ENCODE peak calls at places on chromosome 20, in seven cellular contexts. M is NCI-H1105, G is kidney epithelial cell, Q is Peyer's patch, N is NCI-H446 treated with DMSO at 0.1 percent for 48 hours, I is NAMALWA, T is fibroblast of lung. K is an unnamed sample.
A peak's percentile ranks its signal among the peaks of the same experiment; 100 is the strongest.

GRCh38 chr20:17936791-17937687 is 31.6 kb downstream of the SNX5 start:
- DNase-seq in M (no peak), G (no peak), Q (peak; percentile 76), N (no peak), I (no peak), T (peak; percentile 93), K (no peak)

GRCh38 chr20:57900226-57900905 is 190.6 kb upstream of the PMEPA1 start:
- DNase-seq in M (no peak), G (no peak), Q (no peak), N (no peak), I (no peak), T (no peak), K (no peak)

GRCh38 chr20:23048283-23049200 is 930 bp downstream of the THBD start:
- DNase-seq in M (no peak), G (no peak), Q (no peak), N (no peak), I (no peak), T (peak; percentile 23), K (peak; percentile 78)

GRCh38 chr20:10637062-10637559 is 36.7 kb downstream of the JAG1 start:
- DNase-seq in M (no peak), G (no peak), Q (no peak), N (no peak), I (no peak), T (peak; percentile 67), K (no peak)

GRCh38 chr20:1327241-1327653 is 1.7 kb downstream of the SDCBP2 start:
- DNase-seq in M (no peak), G (peak; percentile 47), Q (peak; percentile 65), N (no peak), I (no peak), T (peak; percentile 71), K (no peak)

GRCh38 chr20:47464380-47465101 is 37.1 kb upstream of the NCOA3 start:
- DNase-seq in M (no peak), G (peak; percentile 90), Q (peak; percentile 58), N (peak; percentile 63), I (no peak), T (peak; percentile 99), K (no peak)

GRCh38 chr20:43728686-43729255 is 2.0 kb upstream of the GTSF1L start:
- DNase-seq in M (no peak), G (no peak), Q (no peak), N (no peak), I (no peak), T (no peak), K (no peak)

GRCh38 chr20:53809242-53809641 is 215.6 kb upstream of the ZNF217 start:
- DNase-seq in M (no peak), G (no peak), Q (no peak), N (no peak), I (no peak), T (no peak), K (no peak)

GRCh38 chr20:50295762-50296449 is 105.3 kb downstream of the CEBPB start:
- DNase-seq in M (peak; percentile 98), G (no peak), Q (no peak), N (peak; percentile 20), I (no peak), T (no peak), K (no peak)

GRCh38 chr20:49508435-49509199 is 26.1 kb upstream of the KCNB1 start:
- DNase-seq in M (peak; percentile 48), G (peak; percentile 4), Q (no peak), N (peak; percentile 60), I (peak; percentile 76), T (peak; percentile 55), K (no peak)

GRCh38 chr20:63422653-63423052 is 49.8 kb downstream of the KCNQ2 start:
- DNase-seq in M (no peak), G (no peak), Q (no peak), N (no peak), I (no peak), T (no peak), K (no peak)

GRCh38 chr20:61251529-61252393 is at the start of gene CDH4:
- DNase-seq in M (peak; percentile 60), G (no peak), Q (no peak), N (no peak), I (no peak), T (peak; percentile 19), K (peak; percentile 47)

GRCh38 chr20:45036044-45036755 is 64.7 kb downstream of the KCNS1 start:
- DNase-seq in M (no peak), G (peak; percentile 52), Q (no peak), N (no peak), I (no peak), T (peak; percentile 85), K (no peak)

GRCh38 chr20:47676219-47676721 is 109.0 kb downstream of the SULF2 start:
- DNase-seq in M (no peak), G (no peak), Q (peak; percentile 62), N (no peak), I (no peak), T (no peak), K (peak; percentile 70)

GRCh38 chr20:427401-427800 is 19.3 kb downstream of the RBCK1 start:
- DNase-seq in M (no peak), G (no peak), Q (no peak), N (no peak), I (no peak), T (no peak), K (no peak)

GRCh38 chr20:1301031-1301529 is 27.9 kb downstream of the SDCBP2 start:
- DNase-seq in M (no peak), G (no peak), Q (no peak), N (no peak), I (no peak), T (peak; percentile 53), K (no peak)

GRCh38 chr20:11777861-11778570 is 139.7 kb upstream of the BTBD3 start:
- DNase-seq in M (peak; percentile 91), G (no peak), Q (no peak), N (peak; percentile 33), I (no peak), T (peak; percentile 25), K (no peak)

GRCh38 chr20:43849496-43850197 is 65.0 kb upstream of the TOX2 start:
- DNase-seq in M (peak; percentile 4), G (no peak), Q (no peak), N (no peak), I (no peak), T (peak; percentile 91), K (no peak)

GRCh38 chr20:44039741-44040140 is 125.1 kb downstream of the TOX2 start:
- DNase-seq in M (no peak), G (no peak), Q (no peak), N (no peak), I (no peak), T (no peak), K (no peak)

GRCh38 chr20:47455133-47456040 is 46.3 kb upstream of the NCOA3 start:
- DNase-seq in M (no peak), G (no peak), Q (no peak), N (no peak), I (no peak), T (peak; percentile 24), K (no peak)

GRCh38 chr20:60050193-60050960 is 92.2 kb downstream of the CDH26 start:
- DNase-seq in M (no peak), G (no peak), Q (no peak), N (no peak), I (no peak), T (no peak), K (peak; percentile 64)

GRCh38 chr20:34604980-34605788 is 46.7 kb downstream of the MAP1LC3A start:
- DNase-seq in M (no peak), G (no peak), Q (no peak), N (peak; percentile 17), I (no peak), T (peak; percentile 54), K (no peak)

GRCh38 chr20:8490076-8490830 is 358.2 kb downstream of the PLCB1 start:
- DNase-seq in M (no peak), G (no peak), Q (no peak), N (no peak), I (no peak), T (no peak), K (no peak)

K was measured in WTC11.